ENCODE peak calls at places on chromosomes 6 and 20, in eight cellular contexts. T is AG09319; X is NCI-H82; N is Right ventricle myocardium superior; B is stimulated activated CD8-positive, alpha-beta memory T cell treated with anti-CD3 and anti-CD28 coated beads, Interleukin-15, amount 100 ng/mL, for 48 hours; C is cardiac fibroblast; U is sigmoid colon; A is M059J. D is an unnamed sample.

GRCh38 chr6:49541936-49542335 is 8.5 kb upstream of the C6orf141 start:
- DNase-seq in T (no peak), X (peak), N (no peak), B (no peak), C (no peak), U (no peak), A (peak), D (no peak)

GRCh38 chr6:139764498-139764986 is 390.1 kb upstream of the CITED2 start:
- DNase-seq in T (no peak), X (no peak), N (no peak), B (no peak), C (peak), U (no peak), A (peak), D (peak)

GRCh38 chr6:83815631-83816030 is 37.5 kb upstream of the RIPPLY2 start:
- DNase-seq in T (no peak), X (no peak), N (no peak), B (no peak), C (peak), U (no peak), A (peak), D (no peak)

GRCh38 chr20:24763386-24764026 is 185.6 kb upstream of the CST7 start:
- DNase-seq in T (no peak), X (no peak), N (no peak), B (no peak), C (no peak), U (no peak), A (no peak), D (no peak)

GRCh38 chr6:159720708-159721107 is 6.6 kb upstream of the WTAP start:
- DNase-seq in T (no peak), X (peak), N (no peak), B (no peak), C (peak), U (no peak), A (peak), D (no peak)

GRCh38 chr6:34378470-34378869 is 14.0 kb downstream of the NUDT3 start:
- DNase-seq in T (no peak), X (no peak), N (no peak), B (no peak), C (no peak), U (no peak), A (no peak), D (no peak)

GRCh38 chr6:97085772-97086171 is 161.2 kb downstream of the KLHL32 start:
- DNase-seq in T (no peak), X (no peak), N (no peak), B (no peak), C (no peak), U (no peak), A (no peak), D (no peak)

GRCh38 chr6:111548368-111548767 is 57.3 kb downstream of the TRAF3IP2 start:
- DNase-seq in T (no peak), X (no peak), N (no peak), B (no peak), C (no peak), U (no peak), A (peak), D (no peak)

GRCh38 chr6:133505680-133506079 is 264.5 kb downstream of the EYA4 start:
- DNase-seq in T (no peak), X (no peak), N (no peak), B (no peak), C (no peak), U (no peak), A (no peak), D (no peak)

GRCh38 chr20:49908258-49908565 is 7.1 kb downstream of the SPATA2 start:
- DNase-seq in T (no peak), X (no peak), N (no peak), B (no peak), C (no peak), U (no peak), A (no peak), D (no peak)

GRCh38 chr20:34364013-34364382 is 925 bp downstream of the ITCH start:
- DNase-seq in T (no peak), X (peak), N (no peak), B (no peak), C (peak), U (no peak), A (peak), D (no peak)

GRCh38 chr6:126419901-126420300 is 80.0 kb downstream of the CENPW start:
- DNase-seq in T (no peak), X (no peak), N (no peak), B (no peak), C (no peak), U (no peak), A (no peak), D (no peak)

GRCh38 chr6:149271348-149272340 is 45.9 kb upstream of the TAB2 start:
- DNase-seq in T (no peak), X (no peak), N (no peak), B (peak), C (peak), U (no peak), A (no peak), D (peak)

GRCh38 chr6:147684906-147685305 is 176.4 kb downstream of the SAMD5 start:
- DNase-seq in T (no peak), X (no peak), N (no peak), B (no peak), C (no peak), U (no peak), A (no peak), D (no peak)

GRCh38 chr6:108581237-108581931 is 20.7 kb downstream of the FOXO3 start:
- DNase-seq in T (peak), X (no peak), N (peak), B (no peak), C (peak), U (peak), A (peak), D (no peak)

GRCh38 chr20:258963-259362 is 1.4 kb downstream of the DEFB132 start:
- DNase-seq in T (no peak), X (peak), N (no peak), B (no peak), C (peak), U (no peak), A (peak), D (no peak)

GRCh38 chr6:13427838-13428527 is 59.4 kb downstream of the GFOD1 start:
- DNase-seq in T (no peak), X (no peak), N (no peak), B (peak), C (no peak), U (no peak), A (no peak), D (no peak)

GRCh38 chr6:21022343-21023107 is 488.3 kb downstream of the CDKAL1 start:
- DNase-seq in T (no peak), X (no peak), N (no peak), B (no peak), C (peak), U (no peak), A (peak), D (no peak)

GRCh38 chr20:32240220-32240619 is 32.5 kb downstream of the POFUT1 start:
- DNase-seq in T (no peak), X (no peak), N (no peak), B (no peak), C (no peak), U (no peak), A (no peak), D (no peak)

GRCh38 chr20:52279667-52280180 is 88.1 kb upstream of the ZFP64 start:
- DNase-seq in T (no peak), X (no peak), N (no peak), B (no peak), C (peak), U (no peak), A (peak), D (no peak)

GRCh38 chr20:51400051-51400926 is 142.2 kb downstream of the NFATC2 start:
- DNase-seq in T (no peak), X (no peak), N (no peak), B (peak), C (no peak), U (no peak), A (peak), D (no peak)

GRCh38 chr6:166343157-166343502 is 785 bp upstream of the SFT2D1 start:
- DNase-seq in T (no peak), X (no peak), N (no peak), B (no peak), C (no peak), U (no peak), A (no peak), D (no peak)

GRCh38 chr6:147161974-147162495 is 42.2 kb upstream of the STXBP5 start:
- DNase-seq in T (no peak), X (no peak), N (no peak), B (no peak), C (peak), U (no peak), A (no peak), D (no peak)

GRCh38 chr6:155909710-155910109 is 454.1 kb upstream of the NOX3 start:
- DNase-seq in T (no peak), X (no peak), N (no peak), B (no peak), C (no peak), U (no peak), A (no peak), D (no peak)

GRCh38 chr6:120764312-120764711 is 570.0 kb downstream of the TBC1D32 start:
- DNase-seq in T (no peak), X (peak), N (no peak), B (no peak), C (no peak), U (no peak), A (no peak), D (no peak)

GRCh38 chr20:44488551-44488950 is 12.9 kb downstream of the TTPAL start:
- DNase-seq in T (no peak), X (no peak), N (no peak), B (no peak), C (no peak), U (no peak), A (no peak), D (no peak)

GRCh38 chr6:151617539-151617938 is 123.7 kb downstream of the CCDC170 start:
- DNase-seq in T (no peak), X (no peak), N (no peak), B (no peak), C (no peak), U (no peak), A (no peak), D (no peak)

GRCh38 chr20:59030911-59031310 is 1.2 kb downstream of the ATP5F1E start:
- DNase-seq in T (no peak), X (no peak), N (no peak), B (no peak), C (no peak), U (no peak), A (no peak), D (no peak)

GRCh38 chr6:135087403-135087802 is 32.8 kb upstream of the HBS1L start:
- DNase-seq in T (no peak), X (peak), N (no peak), B (no peak), C (no peak), U (no peak), A (no peak), D (no peak)

GRCh38 chr6:43016166-43016915 is 2.3 kb downstream of the KLHDC3 start:
- DNase-seq in T (no peak), X (no peak), N (peak), B (no peak), C (no peak), U (no peak), A (no peak), D (no peak)

GRCh38 chr6:73732845-73733675 is 37.1 kb downstream of the CD109 start:
- DNase-seq in T (peak), X (peak), N (peak), B (peak), C (peak), U (peak), A (peak), D (peak)

GRCh38 chr6:131976545-131977061 is 25.4 kb upstream of the CCN2 start:
- DNase-seq in T (no peak), X (no peak), N (no peak), B (no peak), C (peak), U (no peak), A (no peak), D (no peak)

GRCh38 chr6:151060096-151060741 is 179.5 kb upstream of the AKAP12 start:
- DNase-seq in T (peak), X (no peak), N (no peak), B (no peak), C (peak), U (no peak), A (peak), D (no peak)

GRCh38 chr6:167877994-167878779 is 51.5 kb downstream of the AFDN start:
- DNase-seq in T (no peak), X (no peak), N (no peak), B (no peak), C (no peak), U (no peak), A (no peak), D (no peak)